ENCODE peak calls at places on chromosome 13, in seven cellular contexts. D, Y, W, R, M, A and L are unnamed samples.
A peak's percentile ranks its signal among the peaks of the same experiment; 100 is the strongest.

GRCh38 chr13:79501538-79502232 is 20.7 kb downstream of the NDFIP2 start:
- DNase-seq in D (no peak), Y (no peak), W (no peak), R (peak; percentile 45), M (no peak), A (no peak), L (no peak)

GRCh38 chr13:100594731-100595130 is 6.1 kb upstream of the GGACT start:
- DNase-seq in D (no peak), Y (no peak), W (no peak), R (no peak), M (no peak), A (no peak), L (no peak)

GRCh38 chr13:70523622-70524021 is 415.4 kb upstream of the KLHL1 start:
- DNase-seq in D (no peak), Y (no peak), W (no peak), R (no peak), M (no peak), A (no peak), L (no peak)

GRCh38 chr13:59734393-59734792 is 429.3 kb downstream of the DIAPH3 start:
- DNase-seq in D (no peak), Y (no peak), W (no peak), R (no peak), M (no peak), A (no peak), L (no peak)

GRCh38 chr13:45989607-45990006 is 62.9 kb downstream of the ZC3H13 start:
- DNase-seq in D (no peak), Y (no peak), W (no peak), R (peak; percentile 18), M (no peak), A (no peak), L (no peak)

GRCh38 chr13:36163303-36163702 is 32.1 kb upstream of the DCLK1 start:
- DNase-seq in D (no peak), Y (no peak), W (no peak), R (no peak), M (no peak), A (no peak), L (no peak)

GRCh38 chr13:111251646-111252448 is 68.6 kb upstream of the TEX29 start:
- DNase-seq in D (no peak), Y (no peak), W (no peak), R (no peak), M (no peak), A (no peak), L (no peak)

GRCh38 chr13:106415427-106415826 is 120.0 kb downstream of the EFNB2 start:
- DNase-seq in D (no peak), Y (no peak), W (no peak), R (no peak), M (no peak), A (no peak), L (no peak)

GRCh38 chr13:33229446-33230177 is 55.9 kb downstream of the STARD13 start:
- DNase-seq in D (no peak), Y (no peak), W (no peak), R (no peak), M (no peak), A (no peak), L (no peak)

GRCh38 chr13:63189712-63190111 is 1774.1 kb upstream of the PCDH20 start:
- DNase-seq in D (no peak), Y (no peak), W (no peak), R (no peak), M (no peak), A (no peak), L (no peak)

GRCh38 chr13:40165533-40165932 is 500.9 kb downstream of the FOXO1 start:
- DNase-seq in D (no peak), Y (no peak), W (no peak), R (no peak), M (no peak), A (no peak), L (no peak)

GRCh38 chr13:109370486-109370885 is 415.9 kb downstream of the IRS2 start:
- DNase-seq in D (no peak), Y (no peak), W (no peak), R (no peak), M (no peak), A (no peak), L (no peak)

GRCh38 chr13:110628477-110628793 is 13.1 kb downstream of the NAXD start:
- DNase-seq in D (no peak), Y (no peak), W (no peak), R (no peak), M (no peak), A (peak; percentile 28), L (no peak)

GRCh38 chr13:59931621-59932020 is 232.1 kb downstream of the DIAPH3 start:
- DNase-seq in D (no peak), Y (no peak), W (no peak), R (peak; percentile 88), M (no peak), A (no peak), L (no peak)

GRCh38 chr13:99417821-99418662 is 83.2 kb upstream of the TM9SF2 start:
- DNase-seq in D (no peak), Y (no peak), W (peak; percentile 44), R (no peak), M (no peak), A (no peak), L (no peak)

GRCh38 chr13:95659500-95659899 is 15.0 kb upstream of the DZIP1 start:
- DNase-seq in D (no peak), Y (no peak), W (no peak), R (no peak), M (no peak), A (no peak), L (no peak)

GRCh38 chr13:113627136-113627535 is 30.9 kb downstream of the ATP4B start:
- DNase-seq in D (no peak), Y (no peak), W (no peak), R (no peak), M (no peak), A (peak; percentile 40), L (no peak)

GRCh38 chr13:97977376-97977705 is 23.9 kb downstream of the IPO5 start:
- DNase-seq in D (no peak), Y (no peak), W (no peak), R (peak; percentile 20), M (no peak), A (no peak), L (no peak)

GRCh38 chr13:112726018-112726767 is 36.4 kb downstream of the ATP11A start:
- DNase-seq in D (no peak), Y (no peak), W (no peak), R (no peak), M (no peak), A (peak; percentile 41), L (no peak)

GRCh38 chr13:93736111-93736510 is 509.5 kb downstream of the GPC6 start:
- DNase-seq in D (no peak), Y (no peak), W (no peak), R (peak; percentile 15), M (no peak), A (no peak), L (no peak)

GRCh38 chr13:107993239-107993948 is 221.9 kb downstream of the LIG4 start:
- DNase-seq in D (no peak), Y (no peak), W (no peak), R (peak; percentile 4), M (no peak), A (no peak), L (no peak)

GRCh38 chr13:99191336-99191899 is 9.2 kb upstream of the UBAC2 start:
- DNase-seq in D (no peak), Y (no peak), W (no peak), R (no peak), M (no peak), A (no peak), L (no peak)

GRCh38 chr13:24217601-24218281 is 57.2 kb downstream of the SPATA13 start:
- DNase-seq in D (no peak), Y (no peak), W (no peak), R (no peak), M (no peak), A (no peak), L (no peak)

GRCh38 chr13:87123987-87124784 is 547.0 kb upstream of the SLITRK5 start:
- DNase-seq in D (peak; percentile 71), Y (no peak), W (no peak), R (peak; percentile 96), M (no peak), A (no peak), L (no peak)

GRCh38 chr13:104641309-104641708 is 1575.1 kb upstream of the SLC10A2 start:
- DNase-seq in D (no peak), Y (no peak), W (no peak), R (peak; percentile 2), M (no peak), A (no peak), L (no peak)

GRCh38 chr13:33918199-33918932 is 100.4 kb downstream of the RFC3 start:
- DNase-seq in D (peak; percentile 28), Y (peak; percentile 64), W (no peak), R (peak; percentile 82), M (no peak), A (no peak), L (no peak)

GRCh38 chr13:37869756-37870488 is at the start of gene TRPC4:
- DNase-seq in D (peak; percentile 34), Y (peak; percentile 56), W (no peak), R (peak; percentile 41), M (no peak), A (peak; percentile 41), L (peak; percentile 30)

GRCh38 chr13:108326318-108326717 is 56.8 kb downstream of the TNFSF13B start:
- DNase-seq in D (no peak), Y (no peak), W (no peak), R (no peak), M (no peak), A (peak; percentile 54), L (no peak)

GRCh38 chr13:110006304-110006703 is 219.9 kb upstream of the IRS2 start:
- DNase-seq in D (no peak), Y (no peak), W (no peak), R (peak; percentile 86), M (no peak), A (no peak), L (no peak)